ENCODE peak calls at places on chromosomes 3 and 15, in ten cellular contexts. Z is GM12865, P is PC-3, V is fibroblast of lung, I is AG09309, E is ascending aorta, J is fibroblast of the aortic adventitia, Y is cardiac fibroblast, U is GM23248, D is aorta. G is an unnamed sample.
A peak's percentile ranks its signal among the peaks of the same experiment; 100 is the strongest.

GRCh38 chr15:64521726-64522164 is 61.4 kb downstream of the ZNF609 start:
- DNase-seq in Y (peak; percentile 60), V (peak; percentile 67), P (peak; percentile 72), U (peak; percentile 81), J (peak; percentile 88), D (no peak), I (peak; percentile 16), Z (no peak), E (no peak), G (peak; percentile 55)

GRCh38 chr3:172082269-172082668 is 42.9 kb downstream of the FNDC3B start:
- DNase-seq in U (peak; percentile 98), D (no peak), P (no peak), Z (no peak), J (peak; percentile 96), E (no peak), Y (peak; percentile 95), V (peak; percentile 98), I (peak; percentile 97), G (no peak)

GRCh38 chr3:17032407-17033034 is 147.8 kb downstream of the PLCL2 start:
- DNase-seq in P (peak; percentile 70), Z (peak; percentile 32), U (peak; percentile 52), V (peak; percentile 38), Y (peak; percentile 69), D (no peak), J (peak; percentile 66), I (no peak), E (no peak), G (no peak)

GRCh38 chr3:117433439-117433838 is 723.9 kb downstream of the TUSC7 start:
- DNase-seq in U (no peak), Z (no peak), D (no peak), Y (no peak), E (no peak), J (no peak), P (no peak), V (no peak), I (no peak), G (no peak)

GRCh38 chr15:67967871-67968423 is 86.2 kb upstream of the PIAS1 start:
- DNase-seq in V (peak; percentile 71), U (peak; percentile 62), D (peak; percentile 93), I (no peak), P (no peak), Z (peak; percentile 65), E (no peak), J (peak; percentile 53), Y (peak; percentile 46), G (peak; percentile 57)

GRCh38 chr3:39460677-39461076 is 6.8 kb upstream of the MOBP start:
- DNase-seq in Z (no peak), U (no peak), D (no peak), Y (no peak), P (no peak), E (no peak), I (no peak), V (no peak), J (no peak), G (no peak)

GRCh38 chr3:125480656-125481374 is 39.2 kb downstream of the SNX4 start:
- DNase-seq in I (peak; percentile 83), D (no peak), P (no peak), E (no peak), U (peak; percentile 91), J (peak; percentile 45), Y (peak; percentile 80), V (peak; percentile 80), Z (no peak), G (no peak)

GRCh38 chr3:149368201-149368849 is 9.1 kb downstream of the TM4SF1 start:
- DNase-seq in U (peak; percentile 33), J (no peak), Y (peak; percentile 58), I (no peak), D (no peak), V (no peak), E (no peak), Z (no peak), P (peak; percentile 41), G (no peak)

GRCh38 chr15:41465822-41466421 is 27.8 kb upstream of the ITPKA start:
- DNase-seq in U (peak; percentile 62), E (no peak), J (peak; percentile 74), V (peak; percentile 45), Z (peak; percentile 72), D (no peak), Y (peak; percentile 79), I (peak; percentile 13), P (peak; percentile 73), G (no peak)

GRCh38 chr15:64702816-64703631 is 72.4 kb downstream of the RBPMS2 start:
- DNase-seq in Z (peak; percentile 95), D (peak; percentile 99), I (no peak), J (peak; percentile 87), E (peak; percentile 89), Y (peak; percentile 90), P (peak; percentile 82), U (peak; percentile 97), V (peak; percentile 85), G (peak; percentile 100)

GRCh38 chr15:84942456-84942855 is 39.2 kb upstream of the PDE8A start:
- DNase-seq in E (no peak), V (no peak), D (no peak), U (no peak), Y (no peak), P (no peak), I (no peak), Z (no peak), J (no peak), G (no peak)

GRCh38 chr3:138078901-138079344 is 36.5 kb downstream of the DZIP1L start:
- DNase-seq in Y (peak; percentile 99), V (peak; percentile 97), E (no peak), U (peak; percentile 98), Z (no peak), I (peak; percentile 91), J (peak; percentile 90), D (no peak), P (peak; percentile 88), G (no peak)

GRCh38 chr15:26443321-26443720 is 329.5 kb downstream of the GABRB3 start:
- DNase-seq in J (no peak), V (no peak), E (no peak), D (no peak), U (no peak), I (no peak), Z (no peak), P (no peak), Y (no peak), G (no peak)

GRCh38 chr3:186097663-186098451 is 11.0 kb downstream of the ETV5 start:
- DNase-seq in E (no peak), I (no peak), P (peak; percentile 80), D (peak; percentile 75), U (peak; percentile 78), J (peak; percentile 89), Z (no peak), V (peak; percentile 91), Y (peak; percentile 85), G (peak; percentile 73)

GRCh38 chr15:52790166-52790708 is at the start of gene ONECUT1:
- DNase-seq in I (no peak), V (peak; percentile 18), E (no peak), Z (peak; percentile 65), Y (peak; percentile 33), U (peak; percentile 65), P (peak; percentile 41), D (peak; percentile 86), J (peak; percentile 11), G (peak; percentile 90)

GRCh38 chr3:60774617-60775016 is 476.6 kb downstream of the FHIT start:
- DNase-seq in Y (no peak), Z (no peak), V (no peak), D (no peak), J (no peak), E (no peak), I (no peak), U (no peak), P (peak; percentile 50), G (no peak)

GRCh38 chr3:63745757-63746156 is 73.3 kb upstream of the C3orf49 start:
- DNase-seq in I (no peak), Y (no peak), P (no peak), Z (no peak), U (no peak), D (no peak), J (no peak), V (no peak), E (no peak), G (no peak)

GRCh38 chr3:36943601-36944000 is 1.3 kb downstream of the TRANK1 start:
- DNase-seq in J (no peak), I (no peak), Z (no peak), Y (no peak), U (peak; percentile 18), D (no peak), P (no peak), E (no peak), V (no peak), G (no peak)
- H3K4me3 ChIP-seq in J (peak overlapping the region; percentile 77), I (peak overlapping the region; percentile 62), Z (no peak overlapping the region), Y (peak overlapping the region; percentile 61), U (peak overlapping the region; percentile 78), D (peak overlapping the region; percentile 57), P (peak overlapping the region; percentile 77), E (peak overlapping the region; percentile 72), V (peak overlapping the region; percentile 33), G (peak overlapping the region; percentile 68)

GRCh38 chr15:88897456-88898194 is 2.3 kb upstream of the HAPLN3 start:
- DNase-seq in E (peak; percentile 68), U (peak; percentile 93), P (peak; percentile 77), J (peak; percentile 88), I (peak; percentile 40), D (peak; percentile 94), V (peak; percentile 86), Y (peak; percentile 80), Z (peak; percentile 52), G (peak; percentile 62)
- H3K4me3 ChIP-seq in E (no peak overlapping the region), U (no peak overlapping the region), P (no peak overlapping the region), J (no peak overlapping the region), I (no peak overlapping the region), D (no peak overlapping the region), V (no peak overlapping the region), Y (no peak overlapping the region), Z (no peak overlapping the region), G (no peak overlapping the region)

GRCh38 chr3:65958216-65958615 is 80.5 kb downstream of the MAGI1 start:
- DNase-seq in V (no peak), D (no peak), P (peak; percentile 27), U (no peak), Z (no peak), I (no peak), E (no peak), Y (no peak), J (no peak), G (no peak)

GRCh38 chr3:65952842-65953241 is 85.9 kb downstream of the MAGI1 start:
- DNase-seq in I (no peak), Z (no peak), E (no peak), D (no peak), J (no peak), Y (no peak), U (no peak), P (no peak), V (no peak), G (no peak)

GRCh38 chr3:65953881-65954733 is 84.6 kb downstream of the MAGI1 start:
- DNase-seq in I (no peak), J (peak; percentile 42), U (no peak), Z (no peak), P (peak; percentile 8), V (peak; percentile 55), D (no peak), E (no peak), Y (peak; percentile 5), G (peak; percentile 90)

GRCh38 chr3:65953301-65953812 is 85.4 kb downstream of the MAGI1 start:
- DNase-seq in D (no peak), Z (no peak), U (no peak), E (no peak), P (peak; percentile 77), J (peak; percentile 45), V (peak; percentile 82), Y (no peak), I (no peak), G (peak; percentile 93)

GRCh38 chr3:65955792-65956477 is 82.8 kb downstream of the MAGI1 start:
- DNase-seq in J (peak; percentile 60), Y (peak; percentile 72), I (no peak), V (peak; percentile 91), D (no peak), P (peak; percentile 75), U (peak; percentile 84), E (no peak), Z (no peak), G (no peak)
- H3K4me3 ChIP-seq in J (no peak overlapping the region), Y (no peak overlapping the region), I (no peak overlapping the region), V (no peak overlapping the region), D (no peak overlapping the region), P (peak overlapping the region; percentile 54), U (peak overlapping the region; percentile 38), E (no peak overlapping the region), Z (no peak overlapping the region), G (no peak overlapping the region)

GRCh38 chr15:40358492-40359353 is 704 bp downstream of the DISP2 start:
- DNase-seq in D (peak; percentile 79), V (no peak), Z (peak; percentile 29), E (no peak), J (no peak), U (no peak), Y (no peak), P (peak; percentile 27), I (no peak), G (no peak)
- H3K4me3 ChIP-seq in D (no peak overlapping the region), V (peak overlapping the region; percentile 21), Z (peak overlapping the region; percentile 42), E (peak overlapping the region; percentile 45), J (peak overlapping the region; percentile 60), U (peak overlapping the region; percentile 77), Y (peak overlapping the region; percentile 52), P (peak overlapping the region; percentile 65), I (peak overlapping the region; percentile 43), G (peak overlapping the region; percentile 39)